ENCODE peak calls at places on chromosomes 5 and 9, in four cellular contexts. C, Y, H and S are unnamed samples.

GRCh38 chr5:21173526-21173925 is 1185.5 kb upstream of the CDH18 start:
- DNase-seq in Y (no peak), C (no peak), H (no peak), S (peak; percentile 38)

GRCh38 chr9:114004221-114004716 is 73.8 kb downstream of the AMBP start:
- DNase-seq in C (no peak), H (peak; percentile 34), Y (no peak), S (no peak)

GRCh38 chr9:72477862-72478564 is 43.4 kb upstream of the TMC1 start:
- DNase-seq in C (peak; percentile 42), H (no peak), Y (peak; percentile 35), S (peak; percentile 96)

GRCh38 chr5:139593716-139594319 is 32.7 kb downstream of the UBE2D2 start:
- DNase-seq in Y (no peak), H (no peak), C (peak; percentile 30), S (peak; percentile 72)

GRCh38 chr5:88647901-88648300 is 235.1 kb downstream of the MEF2C start:
- DNase-seq in Y (no peak), H (no peak), C (no peak), S (no peak)

GRCh38 chr5:57698785-57699184 is 216.2 kb upstream of the ACTBL2 start:
- DNase-seq in C (no peak), Y (no peak), H (no peak), S (peak; percentile 95)

GRCh38 chr9:35749515-35750255 is 598 bp downstream of the RGP1 start:
- DNase-seq in H (peak; percentile 45), Y (peak; percentile 75), C (no peak), S (peak; percentile 40)

GRCh38 chr5:132429451-132430440 is 60.2 kb downstream of the SLC22A5 start:
- DNase-seq in C (no peak), H (no peak), Y (no peak), S (no peak)

GRCh38 chr5:123752576-123752975 is 240.6 kb downstream of the CSNK1G3 start:
- DNase-seq in C (peak; percentile 91), H (no peak), Y (no peak), S (peak; percentile 83)

GRCh38 chr9:98037362-98037761 is 19.2 kb upstream of the NANS start:
- DNase-seq in C (no peak), Y (peak; percentile 47), H (no peak), S (peak; percentile 21)

GRCh38 chr5:142003266-142003800 is 9.5 kb downstream of the GNPDA1 start:
- DNase-seq in H (no peak), C (no peak), Y (no peak), S (peak; percentile 54)

GRCh38 chr9:116718111-116718510 is 31.0 kb downstream of the TRIM32 start:
- DNase-seq in Y (no peak), C (no peak), H (no peak), S (no peak)

GRCh38 chr5:41433552-41434181 is 76.7 kb downstream of the PLCXD3 start:
- DNase-seq in Y (no peak), H (no peak), C (peak; percentile 25), S (peak; percentile 32)

GRCh38 chr5:138789771-138790242 is 36.6 kb downstream of the CTNNA1 start:
- DNase-seq in Y (no peak), H (no peak), C (peak; percentile 58), S (peak; percentile 42)

GRCh38 chr5:128121679-128122078 is 38.1 kb downstream of the SLC12A2 start:
- DNase-seq in H (no peak), C (peak; percentile 18), Y (peak; percentile 63), S (peak; percentile 76)

GRCh38 chr9:126306071-126306647 is 20.5 kb upstream of the MVB12B start:
- DNase-seq in C (no peak), Y (no peak), H (no peak), S (no peak)

GRCh38 chr5:76813982-76814562 is 4.8 kb upstream of the F2RL1 start:
- DNase-seq in Y (no peak), H (no peak), C (peak; percentile 94), S (peak; percentile 94)

GRCh38 chr5:5795074-5795779 is 372.8 kb downstream of the ICE1 start:
- DNase-seq in H (no peak), C (no peak), Y (no peak), S (no peak)

GRCh38 chr5:181200816-181201215 is 4.2 kb downstream of the TRIM7 start:
- DNase-seq in C (no peak), H (no peak), Y (no peak), S (no peak)

GRCh38 chr5:136018814-136019777 is 9.7 kb upstream of the TGFBI start:
- DNase-seq in C (peak; percentile 99), H (peak; percentile 57), Y (peak; percentile 33), S (peak; percentile 50)

GRCh38 chr5:28750236-28750635 is 1711.8 kb upstream of the CDH9 start:
- DNase-seq in H (no peak), Y (no peak), C (peak; percentile 0), S (no peak)

GRCh38 chr5:72244862-72245371 is 75.1 kb downstream of the MRPS27 start:
- DNase-seq in Y (no peak), C (peak; percentile 71), H (peak; percentile 20), S (peak; percentile 57)

GRCh38 chr5:142437563-142437962 is 112.7 kb upstream of the SPRY4 start:
- DNase-seq in H (no peak), Y (no peak), C (no peak), S (no peak)

GRCh38 chr5:95846554-95847260 is 24.2 kb upstream of the GLRX start:
- DNase-seq in H (peak; percentile 81), C (peak; percentile 81), Y (peak; percentile 75), S (peak; percentile 86)

GRCh38 chr5:610011-610743 is 2.0 kb upstream of the CEP72 start:
- DNase-seq in C (no peak), H (no peak), Y (no peak), S (no peak)

GRCh38 chr5:138659121-138659520 is 83.9 kb upstream of the HSPA9 start:
- DNase-seq in Y (no peak), H (no peak), C (no peak), S (no peak)

GRCh38 chr5:16889203-16889971 is 46.7 kb downstream of the MYO10 start:
- DNase-seq in C (peak; percentile 59), Y (no peak), H (no peak), S (peak; percentile 23)

GRCh38 chr9:33794560-33794959 is 801 bp upstream of the PRSS3 start:
- DNase-seq in C (no peak), H (no peak), Y (no peak), S (peak; percentile 65)

GRCh38 chr5:2549902-2550301 is 201.6 kb downstream of the IRX2 start:
- DNase-seq in C (no peak), Y (no peak), H (no peak), S (no peak)

GRCh38 chr9:72132052-72132451 is 17.2 kb upstream of the GDA start:
- DNase-seq in Y (no peak), C (no peak), H (no peak), S (peak; percentile 78)

GRCh38 chr9:75226403-75227139 is 138.3 kb downstream of the OSTF1 start:
- DNase-seq in H (no peak), C (no peak), Y (no peak), S (no peak)

GRCh38 chr9:111839387-111839786 is 44.6 kb upstream of the SHOC1 start:
- DNase-seq in Y (no peak), H (no peak), C (peak; percentile 79), S (no peak)

GRCh38 chr5:125555591-125555990 is 809.2 kb upstream of the ZNF608 start:
- DNase-seq in Y (no peak), C (no peak), H (no peak), S (no peak)

GRCh38 chr9:88775037-88775471 is 216.2 kb upstream of the S1PR3 start:
- DNase-seq in Y (no peak), C (peak; percentile 98), H (peak; percentile 57), S (peak; percentile 85)

GRCh38 chr5:177364159-177364962 is 6.6 kb downstream of the RGS14 start:
- DNase-seq in C (peak; percentile 41), H (no peak), Y (no peak), S (peak; percentile 48)

GRCh38 chr5:124746916-124747769 is 704 bp upstream of the ZNF608 start:
- DNase-seq in C (peak; percentile 95), Y (peak; percentile 83), H (peak; percentile 90), S (peak; percentile 83)

GRCh38 chr9:17574342-17574741 is 4.5 kb upstream of the SH3GL2 start:
- DNase-seq in C (no peak), Y (no peak), H (no peak), S (no peak)

GRCh38 chr9:17578577-17578910 is 322 bp upstream of the SH3GL2 start:
- DNase-seq in H (no peak), C (no peak), Y (no peak), S (no peak)

GRCh38 chr9:17580119-17580518 is 1.3 kb downstream of the SH3GL2 start:
- DNase-seq in C (no peak), H (no peak), Y (no peak), S (no peak)

GRCh38 chr9:17578911-17579793 is at the start of gene SH3GL2:
- DNase-seq in C (peak; percentile 15), Y (peak; percentile 53), H (peak; percentile 22), S (peak; percentile 40)
- H3K4me3 ChIP-seq in C (peak within 1 kb of the TSS; percentile 21), Y (peak within 1 kb of the TSS; percentile 37), H (peak within 1 kb of the TSS; percentile 44), S (peak within 1 kb of the TSS; percentile 5)

DNA sequence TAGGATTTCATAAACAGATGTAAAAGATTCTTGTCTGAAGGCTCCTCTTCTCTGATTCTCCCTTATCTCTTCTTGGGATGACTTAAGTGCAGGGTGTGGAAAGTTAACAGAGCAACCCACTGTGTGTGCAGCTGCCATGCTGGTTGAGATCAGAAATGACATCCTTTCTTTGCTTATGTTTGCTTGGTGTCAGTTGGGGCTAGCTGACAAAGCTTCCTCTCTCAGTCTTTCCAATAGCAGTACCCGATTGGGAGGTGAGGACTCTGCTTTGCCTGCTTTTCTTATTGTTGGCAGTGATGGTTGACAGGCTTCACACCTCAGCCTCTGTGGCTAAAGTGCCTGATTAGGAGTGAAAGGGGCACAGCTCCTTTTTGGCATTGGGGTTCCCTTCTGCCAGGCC is 26.5 kb downstream of the OGN start:
- DNase-seq in Y (no peak), H (no peak), C (no peak), S (no peak)
- H3K4me3 ChIP-seq in Y (no peak overlapping the region), H (no peak overlapping the region), C (no peak overlapping the region), S (no peak overlapping the region)

GRCh38 chr5:169980418-169981053 is at the start of gene INSYN2B:
- DNase-seq in C (peak; percentile 88), Y (peak; percentile 35), H (peak; percentile 75), S (peak; percentile 88)

GRCh38 chr5:169978744-169979143 is 1.6 kb downstream of the INSYN2B start:
- DNase-seq in C (peak; percentile 19), Y (no peak), H (no peak), S (no peak)

GRCh38 chr5:169974121-169974770 is 6.0 kb downstream of the INSYN2B start:
- DNase-seq in H (no peak), C (no peak), Y (no peak), S (no peak)

GRCh38 chr5:169979871-169980270 is 424 bp downstream of the INSYN2B start:
- DNase-seq in H (no peak), C (no peak), Y (no peak), S (no peak)
- H3K4me3 ChIP-seq in H (no peak overlapping the region), C (peak overlapping the region; percentile 54), Y (no peak overlapping the region), S (peak overlapping the region; percentile 15)

DNA sequence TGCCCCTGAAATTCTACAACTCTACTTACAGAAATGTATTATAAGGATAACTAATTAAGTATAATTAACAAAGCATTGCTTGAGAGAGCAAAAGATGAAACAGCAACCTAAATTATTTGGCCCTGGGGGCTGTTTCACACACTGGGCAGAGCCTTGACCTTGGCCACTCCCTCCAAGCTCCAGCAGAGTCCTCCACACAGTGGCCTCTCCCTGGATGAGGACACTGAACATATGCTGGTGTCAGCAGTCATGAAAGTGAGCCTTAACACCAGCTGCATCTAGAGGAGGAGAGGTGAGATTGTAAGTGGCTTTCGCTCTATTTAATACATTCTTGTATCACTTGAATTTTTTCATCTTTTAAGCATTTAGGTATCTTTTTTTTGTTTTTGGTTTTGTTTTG is 23.3 kb upstream of the ZDHHC12 start:
- DNase-seq in C (no peak), Y (no peak), H (no peak), S (no peak)
- H3K4me3 ChIP-seq in C (no peak overlapping the region), Y (no peak overlapping the region), H (no peak overlapping the region), S (no peak overlapping the region)

GRCh38 chr5:73496984-73497457 is 1.2 kb upstream of the BTF3 start:
- DNase-seq in H (no peak), Y (no peak), C (peak; percentile 76), S (peak; percentile 73)
- H3K4me3 ChIP-seq in H (no peak overlapping the region), Y (no peak overlapping the region), C (peak overlapping the region; percentile 88), S (peak overlapping the region; percentile 82)